ENCODE peak calls at places on chromosomes 1 and 21, in four cellular contexts. T, J, E and A are unnamed samples.
A peak's percentile ranks its signal among the peaks of the same experiment; 100 is the strongest.

GRCh38 chr1:76037314-76037713 is 37.2 kb upstream of the ST6GALNAC3 start:
- DNase-seq in T (no peak), E (no peak), J (no peak), A (no peak)

GRCh38 chr1:87556326-87556725 is 227.6 kb downstream of the LMO4 start:
- DNase-seq in E (no peak), T (no peak), J (no peak), A (no peak)

GRCh38 chr1:231319080-231319479 is 18.6 kb downstream of the EXOC8 start:
- DNase-seq in J (no peak), E (no peak), T (no peak), A (no peak)

GRCh38 chr1:242201090-242201489 is 202.2 kb upstream of the MAP1LC3C start:
- DNase-seq in E (no peak), J (no peak), T (no peak), A (no peak)

GRCh38 chr1:151515265-151515664 is 4.1 kb downstream of the CGN start:
- DNase-seq in T (no peak), E (no peak), J (no peak), A (no peak)

GRCh38 chr1:236002572-236002971 is 62.3 kb downstream of the NID1 start:
- DNase-seq in E (peak; percentile 28), T (no peak), J (no peak), A (no peak)

GRCh38 chr21:41755934-41756773 is 10.7 kb downstream of the RIPK4 start:
- DNase-seq in T (no peak), J (no peak), E (no peak), A (no peak)

GRCh38 chr1:17825273-17826164 is 70.4 kb downstream of the ACTL8 start:
- DNase-seq in E (no peak), J (no peak), T (no peak), A (no peak)

GRCh38 chr1:29514361-29515187 is 278.3 kb downstream of the PTPRU start:
- DNase-seq in J (no peak), E (no peak), T (no peak), A (no peak)

GRCh38 chr1:11729498-11730428 is 6.2 kb upstream of the AGTRAP start:
- DNase-seq in J (peak; percentile 69), E (no peak), T (no peak), A (no peak)

GRCh38 chr1:198212675-198213074 is 55.9 kb downstream of the NEK7 start:
- DNase-seq in T (no peak), J (no peak), E (no peak), A (no peak)

GRCh38 chr1:205447457-205448415 is 8.1 kb downstream of the BLACAT1 start:
- DNase-seq in T (peak; percentile 82), E (peak; percentile 94), J (peak; percentile 67), A (no peak)

GRCh38 chr21:36567216-36567917 is 87.4 kb upstream of the CLDN14 start:
- DNase-seq in E (no peak), T (no peak), J (no peak), A (no peak)

GRCh38 chr1:227900571-227901051 is 47.1 kb downstream of the WNT9A start:
- DNase-seq in T (peak; percentile 5), J (no peak), E (no peak), A (no peak)

GRCh38 chr1:39755965-39756659 is 15.0 kb downstream of the OXCT2 start:
- DNase-seq in T (no peak), J (no peak), E (no peak), A (no peak)

GRCh38 chr1:59520759-59521442 is 224.0 kb downstream of the FGGY start:
- DNase-seq in E (no peak), J (no peak), T (no peak), A (no peak)

GRCh38 chr1:40746344-40747090 is 37.1 kb upstream of the KCNQ4 start:
- DNase-seq in E (no peak), T (no peak), J (no peak), A (no peak)

GRCh38 chr1:109687641-109688499 is at the start of gene GSTM1:
- DNase-seq in T (no peak), E (no peak), J (no peak), A (peak; percentile 25)

GRCh38 chr1:119286587-119287181 is 81.9 kb upstream of the HAO2 start:
- DNase-seq in J (peak; percentile 68), E (peak; percentile 90), T (peak; percentile 65), A (no peak)

GRCh38 chr21:44966135-44967081 is 26.6 kb downstream of the SLX9 start:
- DNase-seq in T (no peak), J (no peak), E (no peak), A (no peak)

GRCh38 chr1:16163882-16164820 is 8.3 kb upstream of the EPHA2 start:
- DNase-seq in J (peak; percentile 83), E (no peak), T (no peak), A (no peak)

GRCh38 chr21:34524671-34525601 is 12.9 kb upstream of the KCNE1 start:
- DNase-seq in T (peak; percentile 61), J (no peak), E (peak; percentile 81), A (no peak)

GRCh38 chr1:21369905-21370304 is 70.0 kb upstream of the NBPF3 start:
- DNase-seq in J (no peak), T (no peak), E (no peak), A (no peak)

GRCh38 chr1:184504012-184504694 is 117.3 kb downstream of the C1orf21 start:
- DNase-seq in E (no peak), T (no peak), J (no peak), A (no peak)

GRCh38 chr1:165897326-165898303 is 70.2 kb downstream of the UCK2 start:
- DNase-seq in J (no peak), T (no peak), E (no peak), A (no peak)

GRCh38 chr1:17630048-17630830 is 90.7 kb downstream of the ARHGEF10L start:
- DNase-seq in T (no peak), J (no peak), E (no peak), A (no peak)

GRCh38 chr21:42002421-42002958 is 7.7 kb downstream of the ZBTB21 start:
- DNase-seq in T (no peak), J (no peak), E (no peak), A (peak; percentile 86)

GRCh38 chr1:55650449-55650848 is 435.3 kb upstream of the USP24 start:
- DNase-seq in J (no peak), T (no peak), E (no peak), A (no peak)

GRCh38 chr1:206734499-206735142 is 36.0 kb upstream of the IL19 start:
- DNase-seq in J (peak; percentile 76), T (peak; percentile 87), E (peak; percentile 77), A (no peak)

GRCh38 chr1:224203243-224204016 is 20.4 kb downstream of the DEGS1 start:
- DNase-seq in E (peak; percentile 77), J (no peak), T (peak; percentile 35), A (peak; percentile 70)

GRCh38 chr1:181442181-181442525 is 41.2 kb upstream of the CACNA1E start:
- DNase-seq in E (no peak), T (no peak), J (no peak), A (no peak)

GRCh38 chr21:15293251-15293650 is 228.5 kb upstream of the NRIP1 start:
- DNase-seq in J (no peak), T (no peak), E (peak; percentile 79), A (no peak)

GRCh38 chr1:153801786-153802697 is 26.8 kb downstream of the SLC27A3 start:
- DNase-seq in E (no peak), J (no peak), T (no peak), A (no peak)

GRCh38 chr1:153803479-153804056 is 28.4 kb downstream of the SLC27A3 start:
- DNase-seq in E (no peak), J (no peak), T (no peak), A (no peak)

GRCh38 chr1:153805929-153806750 is 30.9 kb downstream of the SLC27A3 start:
- DNase-seq in E (no peak), J (no peak), T (no peak), A (no peak)

GRCh38 chr1:153804112-153804511 is 28.9 kb downstream of the SLC27A3 start:
- DNase-seq in T (no peak), E (no peak), J (no peak), A (no peak)

GRCh38 chr1:153805042-153805745 is 30.0 kb downstream of the SLC27A3 start:
- DNase-seq in J (no peak), E (no peak), T (no peak), A (peak; percentile 98)
- TF ChIP-seq CREB1 in J (no peak), E (no peak), T (no peak), A (peak; percentile 84)

GRCh38 chr1:183025782-183026774 is 2.9 kb downstream of the LAMC1 start:
- DNase-seq in T (no peak), J (no peak), E (no peak), A (peak; percentile 51)
- TF ChIP-seq CREB1 in T (no peak), J (no peak), E (no peak), A (peak; percentile 17)

DNA sequence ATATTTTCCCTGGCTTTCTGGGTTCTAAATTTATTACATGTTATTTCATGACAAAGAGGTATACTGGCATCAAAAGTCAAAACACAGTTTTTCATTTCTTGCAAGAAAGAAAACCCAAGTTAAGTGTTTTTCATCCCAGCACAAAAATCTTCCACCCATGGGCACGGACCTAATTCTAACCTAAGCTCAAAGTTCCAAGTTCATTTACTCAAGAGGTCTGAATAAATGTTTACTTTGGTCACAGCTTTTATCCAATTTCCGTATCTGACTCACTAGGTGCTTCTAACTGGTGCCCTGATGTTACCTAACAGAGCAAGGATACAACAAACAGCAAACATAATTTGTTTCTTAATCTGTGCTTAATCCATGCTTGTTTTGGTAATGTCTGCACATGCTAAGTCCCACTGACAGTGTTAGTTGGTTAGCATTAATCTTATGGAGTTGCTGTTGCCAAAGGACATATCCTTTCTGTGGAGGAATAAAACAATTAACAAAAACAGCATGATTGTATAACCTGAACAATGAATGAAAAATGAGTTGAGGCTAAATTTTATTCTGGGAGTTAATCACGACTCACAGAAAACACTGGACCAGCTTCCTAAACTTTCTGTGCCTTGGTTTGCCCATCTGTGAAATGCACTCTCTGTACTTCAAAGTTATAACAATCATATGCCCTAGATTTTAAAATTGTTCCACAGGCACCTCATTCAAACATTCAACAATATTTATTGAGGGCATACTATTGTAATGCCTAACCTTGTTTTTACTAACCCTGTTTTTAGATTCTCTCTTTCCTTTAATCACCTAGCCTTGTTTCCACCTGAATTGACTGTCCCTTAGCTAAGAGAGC is 4.2 kb upstream of the CHD1L start:
- DNase-seq in T (no peak), J (no peak), E (no peak), A (no peak)
- TF ChIP-seq CREB1 in T (no peak), J (no peak), E (no peak), A (no peak)

DNA sequence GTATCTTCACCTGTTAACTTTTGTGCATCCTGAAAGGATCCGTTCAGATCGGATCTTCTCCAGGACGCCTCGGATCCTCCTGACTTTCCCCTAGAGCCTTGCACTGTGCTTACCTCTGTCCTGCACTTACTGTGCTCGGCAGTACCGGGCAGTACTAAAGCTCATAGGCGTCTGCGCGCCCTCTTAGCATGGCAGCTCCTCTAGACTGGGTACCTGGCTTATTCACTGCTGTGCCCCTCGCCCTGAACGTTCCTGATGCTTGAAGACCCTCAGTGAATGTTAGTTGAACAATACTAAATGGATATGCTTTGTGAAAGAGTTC is 968 bp downstream of the SCP2 start:
- DNase-seq in T (no peak), E (peak; percentile 39), J (no peak), A (no peak)
- TF ChIP-seq CREB1 in T (no peak), E (no peak), J (no peak), A (no peak)

GRCh38 chr1:113672491-113672890 is 86.8 kb downstream of the PHTF1 start:
- DNase-seq in E (no peak), T (no peak), J (no peak), A (no peak)

GRCh38 chr1:113676524-113676923 is 82.8 kb downstream of the PHTF1 start:
- DNase-seq in E (no peak), T (no peak), J (peak; percentile 67), A (no peak)

GRCh38 chr1:113677250-113678158 is 81.8 kb downstream of the PHTF1 start:
- DNase-seq in T (no peak), J (peak; percentile 80), E (peak; percentile 74), A (no peak)

GRCh38 chr1:113675299-113675698 is 84.0 kb downstream of the PHTF1 start:
- DNase-seq in J (no peak), T (no peak), E (no peak), A (no peak)

GRCh38 chr1:113674591-113674990 is 84.7 kb downstream of the PHTF1 start:
- DNase-seq in E (no peak), T (no peak), J (no peak), A (no peak)
- TF ChIP-seq CREB1 in E (no peak), T (no peak), J (no peak), A (no peak)